ENCODE peak calls at places on chromosomes 11 and 22, in eight cellular contexts. E is heart left ventricle; D is A673; U is naive thymus-derived CD8-positive, alpha-beta T cell; N is naive B cell; I is NCI-H2081; M is GM04503; S is breast epithelium. T is an unnamed sample.

GRCh38 chr11:87366766-87367405 is 329.2 kb downstream of the TMEM135 start:
- DNase-seq in I (no peak), D (no peak), E (no peak), S (no peak), U (no peak), M (no peak), N (no peak), T (no peak)

GRCh38 chr22:46985507-46985882 is 223.0 kb downstream of the TBC1D22A start:
- DNase-seq in D (no peak), N (no peak), I (no peak), M (no peak), U (no peak), S (no peak), E (no peak), T (no peak)

GRCh38 chr22:29457730-29458129 is 19.3 kb downstream of the RFPL1 start:
- DNase-seq in M (no peak), D (peak), N (no peak), U (no peak), E (no peak), S (no peak), I (peak), T (no peak)

GRCh38 chr11:130897262-130898182 is 18.8 kb downstream of the SNX19 start:
- DNase-seq in M (peak), I (no peak), D (no peak), U (no peak), S (peak), E (peak), N (no peak), T (no peak)

GRCh38 chr11:120410622-120411380 is 74.6 kb downstream of the ARHGEF12 start:
- DNase-seq in I (no peak), S (no peak), U (no peak), M (no peak), E (no peak), N (no peak), D (no peak), T (no peak)

GRCh38 chr22:46004105-46004866 is 27.3 kb upstream of the WNT7B start:
- DNase-seq in D (peak), N (no peak), U (no peak), E (no peak), S (no peak), I (no peak), M (no peak), T (no peak)

GRCh38 chr11:76617553-76618265 is 52.8 kb downstream of the LRRC32 start:
- DNase-seq in N (no peak), S (no peak), I (no peak), U (no peak), M (no peak), E (no peak), D (no peak), T (no peak)

GRCh38 chr22:44449061-44449682 is 48.9 kb downstream of the RTL6 start:
- DNase-seq in E (no peak), D (peak), S (no peak), U (no peak), N (no peak), M (peak), I (no peak), T (peak)